ENCODE peak calls at places on chromosomes 6 and 20, in seven cellular contexts. Q is activated naive CD4-positive, alpha-beta T cell; W is effector memory CD8-positive, alpha-beta T cell; N is GM12865; H is EL; L is CD4-positive, alpha-beta T cell; E is NCI-H2107. P is an unnamed sample.

GRCh38 chr6:21186479-21187055 is 407.0 kb upstream of the SOX4 start:
- DNase-seq in L (no peak), E (no peak), W (no peak), N (no peak), Q (no peak), H (peak; percentile 16), P (no peak)

GRCh38 chr6:144265390-144265789 is 19.7 kb upstream of the UTRN start:
- DNase-seq in E (no peak), L (no peak), H (peak; percentile 94), W (no peak), N (peak; percentile 45), Q (no peak), P (peak; percentile 84)

GRCh38 chr6:25652007-25652515 is at the start of gene SCGN:
- DNase-seq in W (no peak), H (peak; percentile 43), E (no peak), N (no peak), L (peak; percentile 19), Q (no peak), P (peak; percentile 22)

GRCh38 chr6:15370730-15371129 is 124.9 kb downstream of the JARID2 start:
- DNase-seq in Q (no peak), N (no peak), W (no peak), L (no peak), E (no peak), H (no peak), P (peak; percentile 66)

GRCh38 chr20:19012671-19013070 is 199.1 kb downstream of the SCP2D1 start:
- DNase-seq in N (no peak), L (no peak), Q (no peak), E (no peak), H (no peak), W (no peak), P (peak; percentile 39)

GRCh38 chr20:57698191-57698866 is 11.5 kb downstream of the PMEPA1 start:
- DNase-seq in Q (no peak), H (peak; percentile 99), E (no peak), W (no peak), L (no peak), N (no peak), P (peak; percentile 99)

GRCh38 chr6:146670161-146670560 is 71.4 kb downstream of the ADGB start:
- DNase-seq in Q (no peak), H (peak; percentile 25), W (no peak), L (no peak), E (no peak), N (no peak), P (no peak)

GRCh38 chr6:27864906-27865883 is 47.0 kb downstream of the OR2B2 start:
- DNase-seq in E (peak; percentile 79), H (peak; percentile 98), Q (peak; percentile 17), W (peak; percentile 71), N (peak; percentile 98), L (peak; percentile 61), P (peak; percentile 96)

GRCh38 chr6:42978487-42978792 is 541 bp downstream of the PEX6 start:
- DNase-seq in W (peak; percentile 20), H (peak; percentile 42), E (no peak), L (no peak), N (peak; percentile 21), Q (no peak), P (peak; percentile 47)

GRCh38 chr20:50113420-50114224 is 672 bp upstream of the UBE2V1 start:
- DNase-seq in H (no peak), Q (no peak), N (no peak), E (no peak), W (no peak), L (no peak), P (no peak)

GRCh38 chr20:9609892-9610502 is 95.6 kb downstream of the LAMP5 start:
- DNase-seq in Q (no peak), W (no peak), N (peak; percentile 86), E (peak; percentile 5), H (peak; percentile 69), L (no peak), P (peak; percentile 82)

GRCh38 chr6:37168809-37169457 is 1.0 kb upstream of the PIM1 start:
- DNase-seq in W (no peak), Q (no peak), L (no peak), E (no peak), N (peak; percentile 35), H (no peak), P (no peak)

GRCh38 chr6:169793408-169793807 is 42.0 kb downstream of the ERMARD start:
- DNase-seq in N (no peak), H (no peak), E (no peak), L (no peak), Q (no peak), W (no peak), P (no peak)

GRCh38 chr6:106279179-106279578 is 46.4 kb downstream of the ATG5 start:
- DNase-seq in L (no peak), Q (no peak), E (no peak), N (no peak), H (peak; percentile 86), W (no peak), P (no peak)

GRCh38 chr6:167393731-167394130 is 68.8 kb downstream of the TTLL2 start:
- DNase-seq in Q (no peak), L (no peak), W (no peak), H (no peak), E (no peak), N (no peak), P (no peak)

GRCh38 chr6:33856655-33857054 is 52.9 kb upstream of the MLN start:
- DNase-seq in L (peak; percentile 45), N (peak; percentile 79), W (peak; percentile 78), E (no peak), Q (no peak), H (no peak), P (no peak)

GRCh38 chr6:113347420-113347819 is 509.7 kb upstream of the MARCKS start:
- DNase-seq in Q (no peak), L (no peak), W (no peak), N (no peak), H (peak; percentile 75), E (no peak), P (no peak)

GRCh38 chr20:49987015-49987867 is 4.5 kb downstream of the SNAI1 start:
- DNase-seq in H (no peak), L (no peak), Q (no peak), N (no peak), E (no peak), W (no peak), P (no peak)

GRCh38 chr20:31908424-31908823 is 38.0 kb downstream of the TTLL9 start:
- DNase-seq in H (no peak), L (no peak), W (no peak), N (no peak), Q (no peak), E (no peak), P (peak; percentile 27)

GRCh38 chr6:121823437-121823851 is 388.0 kb downstream of the GJA1 start:
- DNase-seq in W (no peak), L (no peak), H (peak; percentile 72), Q (no peak), N (no peak), E (no peak), P (no peak)

GRCh38 chr6:157822221-157823000 is 635 bp upstream of the SNX9 start:
- DNase-seq in E (no peak), W (peak; percentile 11), Q (no peak), N (no peak), H (peak; percentile 26), L (peak; percentile 25), P (no peak)

GRCh38 chr20:47319517-47320252 is 36.8 kb downstream of the ZMYND8 start:
- DNase-seq in W (no peak), N (no peak), E (peak; percentile 32), H (peak; percentile 55), L (no peak), Q (no peak), P (peak; percentile 62)

GRCh38 chr20:59671661-59672471 is 67.5 kb downstream of the PHACTR3 start:
- DNase-seq in L (no peak), H (no peak), Q (no peak), N (no peak), W (no peak), E (no peak), P (no peak)

GRCh38 chr6:81911446-81911845 is 159.0 kb upstream of the TENT5A start:
- DNase-seq in N (no peak), L (no peak), H (no peak), E (no peak), Q (no peak), W (no peak), P (no peak)

GRCh38 chr6:134235937-134236751 is 81.8 kb downstream of the SGK1 start:
- DNase-seq in Q (no peak), L (no peak), W (no peak), E (no peak), N (peak; percentile 82), H (peak; percentile 71), P (peak; percentile 61)

GRCh38 chr20:54377992-54378773 is 97.2 kb upstream of the DOK5 start:
- DNase-seq in N (no peak), Q (no peak), L (no peak), H (no peak), W (no peak), E (no peak), P (no peak)

GRCh38 chr20:58160451-58161051 is 67.9 kb downstream of the ANKRD60 start:
- DNase-seq in N (no peak), W (no peak), H (peak; percentile 71), E (no peak), L (no peak), Q (no peak), P (no peak)

GRCh38 chr6:170429457-170429856 is 122.9 kb downstream of the FAM120B start:
- DNase-seq in N (no peak), W (no peak), L (no peak), E (no peak), Q (no peak), H (no peak), P (no peak)

GRCh38 chr20:37565134-37565811 is 37.6 kb upstream of the BLCAP start:
- DNase-seq in Q (no peak), W (no peak), L (no peak), H (no peak), N (no peak), E (no peak), P (no peak)

GRCh38 chr20:38730989-38731737 is 6.9 kb downstream of the SLC32A1 start:
- DNase-seq in L (peak; percentile 71), N (peak; percentile 78), Q (peak; percentile 54), H (peak; percentile 53), E (no peak), W (peak; percentile 79), P (peak; percentile 59)

GRCh38 chr6:116370717-116371383 is at the start of gene DSE:
- DNase-seq in N (peak; percentile 84), E (peak; percentile 12), L (peak; percentile 30), H (peak; percentile 89), Q (no peak), W (peak; percentile 56), P (peak; percentile 84)

GRCh38 chr6:10355115-10355702 is 59.7 kb downstream of the TFAP2A start:
- DNase-seq in N (no peak), W (no peak), E (no peak), Q (no peak), L (no peak), H (peak; percentile 14), P (peak; percentile 60)

P was measured in MCF 10A.